ENCODE peak calls at places on chromosome 17, in seven cellular contexts. B is head of caudate nucleus, E is NCI-H1930, M is nucleus accumbens, L is adipocyte, O is NCI-H460, V is NCI-H2081. N is an unnamed sample.

GRCh38 chr17:63274156-63274555 is 171.9 kb downstream of the CYB561 start:
- DNase-seq in B (no peak), E (no peak), M (no peak), L (no peak), O (no peak), V (no peak), N (no peak)

GRCh38 chr17:67221062-67221998 is 23.7 kb downstream of the HELZ start:
- DNase-seq in B (no peak), E (no peak), M (no peak), L (peak; percentile 74), O (peak; percentile 45), V (peak; percentile 15), N (no peak)

GRCh38 chr17:76727745-76728456 is 1.3 kb downstream of the METTL23 start:
- DNase-seq in B (no peak), E (no peak), M (no peak), L (peak; percentile 12), O (no peak), V (no peak), N (no peak)

GRCh38 chr17:16922386-16923096 is 49.4 kb downstream of the TNFRSF13B start:
- DNase-seq in B (no peak), E (no peak), M (no peak), L (no peak), O (no peak), V (no peak), N (no peak)

GRCh38 chr17:7856081-7856791 is 1.1 kb downstream of the NAA38 start:
- DNase-seq in B (no peak), E (no peak), M (no peak), L (peak; percentile 32), O (no peak), V (no peak), N (no peak)

GRCh38 chr17:17001076-17001777 is 29.3 kb upstream of the TNFRSF13B start:
- DNase-seq in B (no peak), E (no peak), M (no peak), L (no peak), O (no peak), V (no peak), N (no peak)

GRCh38 chr17:45361451-45361850 is 44.6 kb upstream of the MAP3K14 start:
- DNase-seq in B (no peak), E (no peak), M (no peak), L (no peak), O (no peak), V (no peak), N (no peak)

GRCh38 chr17:4710693-4711634 is 532 bp downstream of the ARRB2 start:
- DNase-seq in B (no peak), E (no peak), M (no peak), L (no peak), O (no peak), V (no peak), N (no peak)

GRCh38 chr17:68698761-68699160 is 97.6 kb upstream of the FAM20A start:
- DNase-seq in B (peak; percentile 10), E (no peak), M (no peak), L (no peak), O (no peak), V (no peak), N (no peak)

GRCh38 chr17:43860077-43860725 is 13.2 kb downstream of the CD300LG start:
- DNase-seq in B (no peak), E (no peak), M (no peak), L (peak; percentile 26), O (no peak), V (no peak), N (no peak)

GRCh38 chr17:83057397-83057761 is 22.0 kb upstream of the METRNL start:
- DNase-seq in B (peak; percentile 7), E (no peak), M (no peak), L (no peak), O (no peak), V (no peak), N (no peak)

GRCh38 chr17:65523411-65523810 is 38.0 kb downstream of the AXIN2 start:
- DNase-seq in B (no peak), E (no peak), M (no peak), L (no peak), O (no peak), V (no peak), N (no peak)

GRCh38 chr17:39178516-39178915 is 12.6 kb upstream of the ARL5C start:
- DNase-seq in B (no peak), E (no peak), M (no peak), L (peak; percentile 72), O (peak; percentile 48), V (no peak), N (no peak)